ENCODE peak calls at places on chromosome 17, in five cellular contexts. R is PC-9; D is CD8-positive, alpha-beta T cell; G is colonic mucosa; F is cardiac muscle cell. J is an unnamed sample. For H3K4me1, the result is how much of the 10 kb centered on the place peaks cover.

GRCh38 chr17:50668838-50669581 is 34.3 kb downstream of the ABCC3 start:
- DNase-seq in D (no peak), F (no peak), G (no peak), R (no peak), J (no peak)

GRCh38 chr17:62931101-62931500 is 34.9 kb upstream of the TANC2 start:
- DNase-seq in F (no peak), D (no peak), G (no peak), R (peak), J (no peak)

GRCh38 chr17:33888455-33888854 is 366.6 kb upstream of the CCL2 start:
- DNase-seq in F (no peak), G (no peak), D (no peak), R (no peak), J (no peak)

GRCh38 chr17:22171631-22172030 is 479.3 kb downstream of the KCNJ18 start:
- DNase-seq in F (no peak), G (no peak), D (no peak), R (no peak), J (no peak)

GRCh38 chr17:29565643-29566472 is 979 bp downstream of the ABHD15 start:
- DNase-seq in R (peak), G (peak), F (peak), D (peak), J (peak)

GRCh38 chr17:75843577-75844529 is at the start of gene UNC13D:
- DNase-seq in F (no peak), D (peak), R (peak), G (peak), J (peak)

GRCh38 chr17:41065829-41066624 is at the start of gene KRTAP2-4:
- DNase-seq in R (peak), G (no peak), D (no peak), F (no peak), J (no peak)

GRCh38 chr17:75773808-75774470 is 8.9 kb upstream of the GALK1 start:
- DNase-seq in G (no peak), R (no peak), D (no peak), F (no peak), J (no peak)

GRCh38 chr17:73286863-73287296 is 24.9 kb downstream of the CDC42EP4 start:
- DNase-seq in G (no peak), D (no peak), R (no peak), F (no peak), J (no peak)

GRCh38 chr17:46007461-46007965 is 8.5 kb downstream of the STH start:
- DNase-seq in R (no peak), G (no peak), F (no peak), D (no peak), J (no peak)

GRCh38 chr17:50470451-50470850 is 1.8 kb upstream of the CHAD start:
- DNase-seq in F (no peak), G (peak), R (no peak), D (no peak), J (peak)

GRCh38 chr17:26782153-26782552 is 511.8 kb upstream of the WSB1 start:
- DNase-seq in G (no peak), D (no peak), F (no peak), R (no peak), J (no peak)

GRCh38 chr17:7355053-7355452 is at the start of gene TMEM95:
- DNase-seq in R (peak), F (no peak), G (peak), D (no peak), J (no peak)

GRCh38 chr17:82917656-82918345 is 78.0 kb upstream of the ZNF750 start:
- DNase-seq in D (peak), R (no peak), F (peak), G (peak), J (no peak)

GRCh38 chr17:34156741-34157589 is 98.1 kb upstream of the CCL2 start:
- DNase-seq in G (no peak), D (no peak), F (peak), R (no peak), J (no peak)

GRCh38 chr17:2419526-2419925 is 18.7 kb upstream of the MNT start:
- DNase-seq in R (no peak), G (no peak), D (no peak), F (no peak), J (no peak)

GRCh38 chr17:32445976-32446375 is 1.7 kb downstream of the PSMD11 start:
- DNase-seq in R (no peak), G (no peak), F (no peak), D (no peak), J (no peak)

GRCh38 chr17:82492647-82493516 is 26.6 kb upstream of the FOXK2 start:
- DNase-seq in R (peak), D (no peak), F (no peak), G (no peak), J (no peak)

GRCh38 chr17:31448467-31449077 is 57.1 kb downstream of the RAB11FIP4 start:
- DNase-seq in R (peak), D (no peak), F (no peak), G (no peak), J (no peak)

GRCh38 chr17:75808905-75809621 is 24.5 kb downstream of the UNK start:
- DNase-seq in R (no peak), D (no peak), F (peak), G (no peak), J (no peak)

GRCh38 chr17:36008998-36009665 is 7.8 kb upstream of the CCL15 start:
- DNase-seq in F (no peak), R (no peak), D (no peak), G (peak), J (no peak)

GRCh38 chr17:72426948-72427760 is 306.3 kb downstream of the SOX9 start:
- DNase-seq in D (no peak), F (no peak), R (no peak), G (peak), J (peak)

GRCh38 chr17:69523252-69523861 is 108.9 kb downstream of the MAP2K6 start:
- DNase-seq in G (peak), D (no peak), F (peak), R (no peak), J (peak)

GRCh38 chr17:39666601-39667261 is 1.5 kb upstream of the PNMT start:
- DNase-seq in G (no peak), D (no peak), F (no peak), R (no peak), J (peak)
- H3K4me1 ChIP-seq in G (under half), D (under half), F (under half), R (under half), J (under half)

GRCh38 chr17:48834973-48835372 is 4.1 kb downstream of the CALCOCO2 start:
- DNase-seq in G (no peak), R (no peak), F (no peak), D (no peak), J (no peak)
- H3K4me1 ChIP-seq in G (under half), R (under half), F (under half), D (half or more), J (under half)

GRCh38 chr17:56822725-56823124 is 11.0 kb downstream of the C17orf67 start:
- DNase-seq in D (no peak), R (no peak), F (no peak), G (no peak), J (no peak)
- H3K4me1 ChIP-seq in D (under half), R (under half), F (under half), G (under half), J (under half)

DNA sequence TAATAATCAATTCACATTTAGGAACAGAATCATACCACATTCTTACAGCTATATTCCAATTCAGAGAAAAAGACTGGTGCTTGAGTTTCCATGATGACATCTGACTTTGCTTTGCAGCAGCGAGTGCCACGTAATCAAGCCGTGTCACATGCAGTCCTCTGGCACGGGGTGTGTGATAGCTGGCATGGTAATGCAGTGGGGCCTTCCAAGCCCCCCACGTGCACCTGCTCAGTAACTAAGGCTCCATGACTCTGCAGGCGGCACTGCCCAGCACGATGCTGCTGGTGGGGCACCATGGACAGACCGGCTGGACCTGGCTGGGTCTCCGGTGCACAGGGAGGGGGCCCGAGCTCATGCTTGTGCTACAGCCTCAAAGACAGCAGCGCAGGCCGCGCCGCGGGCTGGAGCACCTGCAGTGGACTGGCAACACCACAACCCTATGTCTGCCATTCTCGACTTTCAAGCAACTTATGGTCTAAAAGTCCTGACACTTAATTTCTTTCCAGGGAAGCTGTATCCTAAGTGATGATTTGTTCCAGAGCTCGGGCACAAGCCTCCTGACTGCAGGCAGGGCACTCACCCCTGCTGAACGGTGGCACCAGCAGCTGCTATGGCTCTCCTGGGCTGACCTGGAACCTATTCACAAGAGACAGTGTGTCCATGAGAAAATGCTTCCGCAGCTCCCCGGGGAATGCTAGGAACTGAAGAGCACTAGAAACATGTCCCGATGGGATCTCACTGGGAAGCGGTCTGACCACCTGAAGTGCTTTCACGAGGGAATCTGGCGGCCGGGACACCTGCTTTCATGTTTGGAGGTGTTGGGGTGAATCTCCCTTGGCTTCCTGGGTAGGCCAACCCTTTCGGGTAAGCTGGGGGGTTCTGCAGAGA is 99.5 kb upstream of the DNAH17 start:
- DNase-seq in D (no peak), F (no peak), R (no peak), G (no peak), J (no peak)
- H3K4me1 ChIP-seq in D (under half), F (under half), R (under half), G (under half), J (under half)

DNA sequence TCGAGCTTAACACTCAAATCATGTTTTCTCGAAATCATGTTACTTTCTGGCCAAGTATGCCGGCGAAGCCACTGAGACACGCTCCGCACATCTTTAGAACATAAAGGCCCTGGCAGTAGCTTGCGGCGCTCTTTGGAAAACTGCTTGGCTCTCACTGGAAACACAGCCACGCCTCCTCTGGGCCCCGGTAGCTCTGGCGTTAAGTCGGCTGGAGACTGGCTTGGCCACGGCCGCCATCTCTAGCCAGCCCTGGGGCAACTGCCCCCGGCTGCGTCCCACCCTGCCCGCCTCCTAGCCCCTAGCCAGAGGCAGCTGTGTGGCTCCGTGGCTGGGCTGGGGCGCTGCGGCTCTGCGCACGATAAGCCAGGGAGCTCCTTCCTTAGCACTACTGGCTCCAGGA is 9.2 kb upstream of the BAIAP2 start:
- DNase-seq in F (no peak), R (no peak), G (no peak), D (no peak), J (no peak)
- H3K4me1 ChIP-seq in F (under half), R (under half), G (under half), D (under half), J (under half)

GRCh38 chr17:77282524-77283515 is 142.1 kb downstream of the SEC14L1 start:
- DNase-seq in R (peak), D (no peak), F (no peak), G (peak), J (peak)
- H3K4me1 ChIP-seq in R (half or more), D (under half), F (under half), G (under half), J (under half)

DNA sequence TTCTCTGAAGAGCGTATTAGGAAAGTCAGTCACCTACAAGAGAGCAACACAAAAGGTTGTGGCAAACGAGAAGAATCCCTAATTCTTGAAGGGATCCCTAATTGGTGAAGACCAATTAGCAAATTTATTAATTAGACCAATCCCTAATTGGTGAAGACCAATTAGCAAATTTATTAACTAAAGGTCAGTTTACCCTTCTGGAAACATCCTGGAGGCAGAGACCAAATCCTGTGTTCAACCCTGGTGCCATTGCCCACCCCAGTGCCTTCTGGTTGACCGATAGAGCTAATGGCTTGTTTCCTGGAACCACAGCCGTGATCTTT is 74.2 kb downstream of the WIPI1 start:
- DNase-seq in F (no peak), D (no peak), R (no peak), G (no peak), J (no peak)
- H3K4me1 ChIP-seq in F (under half), D (under half), R (under half), G (under half), J (under half)